ENCODE peak calls at places on chromosomes 12 and 14, in five cellular contexts. X is glutamatergic neuron, S is HCT116, F is B cell, Y is GM20000. A is an unnamed sample.

GRCh38 chr12:92145731-92146496 is at the start of gene BTG1:
- DNase-seq in X (peak), S (peak), F (peak), Y (peak), A (peak)

GRCh38 chr14:106222736-106223135 is 696.4 kb downstream of the TMEM121 start:
- DNase-seq in X (no peak), S (no peak), F (no peak), Y (no peak), A (no peak)

GRCh38 chr12:83865431-83865830 is 1047.2 kb downstream of the SLC6A15 start:
- DNase-seq in X (no peak), S (no peak), F (no peak), Y (no peak), A (no peak)

GRCh38 chr14:95185452-95186392 is 28.4 kb upstream of the DICER1 start:
- DNase-seq in X (no peak), S (no peak), F (no peak), Y (no peak), A (no peak)

GRCh38 chr12:52992699-52993557 is 13.3 kb upstream of the EIF4B start:
- DNase-seq in X (no peak), S (peak), F (no peak), Y (no peak), A (no peak)

GRCh38 chr12:32533971-32534590 is 134.7 kb downstream of the FGD4 start:
- DNase-seq in X (peak), S (peak), F (peak), Y (peak), A (no peak)

GRCh38 chr12:93784339-93785086 is 107.3 kb downstream of the CRADD start:
- DNase-seq in X (peak), S (peak), F (no peak), Y (no peak), A (peak)

GRCh38 chr12:51174501-51174900 is 1.6 kb upstream of the TFCP2 start:
- DNase-seq in X (no peak), S (no peak), F (no peak), Y (no peak), A (no peak)

GRCh38 chr14:54681819-54682261 is 114.9 kb downstream of the SAMD4A start:
- DNase-seq in X (no peak), S (no peak), F (no peak), Y (no peak), A (no peak)

GRCh38 chr14:52117433-52117832 is 48.6 kb upstream of the NID2 start:
- DNase-seq in X (no peak), S (no peak), F (no peak), Y (no peak), A (no peak)

GRCh38 chr14:75224561-75224960 is 48.1 kb upstream of the TMED10 start:
- DNase-seq in X (no peak), S (no peak), F (no peak), Y (no peak), A (no peak)

GRCh38 chr14:59997496-59997895 is 77.6 kb downstream of the LRRC9 start:
- DNase-seq in X (no peak), S (no peak), F (no peak), Y (no peak), A (no peak)

GRCh38 chr12:117472983-117473382 is 111.6 kb upstream of the NOS1 start:
- DNase-seq in X (peak), S (peak), F (no peak), Y (no peak), A (no peak)

GRCh38 chr14:70168401-70168800 is 20.4 kb downstream of the SLC8A3 start:
- DNase-seq in X (no peak), S (no peak), F (no peak), Y (no peak), A (no peak)

GRCh38 chr14:29442720-29443119 is 484.9 kb downstream of the PRKD1 start:
- DNase-seq in X (no peak), S (no peak), F (no peak), Y (no peak), A (no peak)

GRCh38 chr14:37848985-37849605 is 253.7 kb downstream of the TTC6 start:
- DNase-seq in X (no peak), S (no peak), F (no peak), Y (no peak), A (no peak)

GRCh38 chr14:54728700-54729527 is 162.0 kb downstream of the SAMD4A start:
- DNase-seq in X (no peak), S (no peak), F (no peak), Y (no peak), A (no peak)

GRCh38 chr12:50186667-50187066 is 19.5 kb upstream of the CERS5 start:
- DNase-seq in X (no peak), S (no peak), F (no peak), Y (no peak), A (no peak)

GRCh38 chr14:91138511-91139359 is 24.9 kb downstream of the DGLUCY start:
- DNase-seq in X (no peak), S (no peak), F (peak), Y (peak), A (peak)

GRCh38 chr12:2291182-2291832 is 238.5 kb downstream of the CACNA1C start:
- DNase-seq in X (no peak), S (peak), F (peak), Y (peak), A (peak)

GRCh38 chr14:61730756-61731373 is 31.4 kb upstream of the SNAPC1 start:
- DNase-seq in X (no peak), S (no peak), F (no peak), Y (no peak), A (no peak)

GRCh38 chr12:45762185-45763110 is 32.9 kb downstream of the ARID2 start:
- DNase-seq in X (no peak), S (peak), F (no peak), Y (peak), A (peak)

GRCh38 chr12:25769076-25769945 is 189.2 kb upstream of the RASSF8 start:
- DNase-seq in X (no peak), S (no peak), F (no peak), Y (no peak), A (no peak)

GRCh38 chr14:35632276-35633071 is 98.5 kb downstream of the INSM2 start:
- DNase-seq in X (no peak), S (no peak), F (no peak), Y (no peak), A (no peak)

GRCh38 chr12:66688836-66689439 is 10.1 kb upstream of the GRIP1 start:
- DNase-seq in X (peak), S (peak), F (no peak), Y (peak), A (peak)

GRCh38 chr14:69321601-69322330 is 61.8 kb downstream of the GALNT16 start:
- DNase-seq in X (no peak), S (no peak), F (no peak), Y (no peak), A (no peak)

GRCh38 chr12:27163048-27163715 is 80.8 kb upstream of the C12orf71 start:
- DNase-seq in X (no peak), S (no peak), F (no peak), Y (no peak), A (no peak)

GRCh38 chr12:16563519-16563918 is 42.4 kb downstream of the LMO3 start:
- DNase-seq in X (no peak), S (no peak), F (no peak), Y (no peak), A (no peak)

GRCh38 chr14:100362311-100362927 is 39.3 kb downstream of the SLC25A47 start:
- DNase-seq in X (no peak), S (no peak), F (no peak), Y (no peak), A (no peak)

GRCh38 chr12:59839514-59839913 is 243.7 kb downstream of the SLC16A7 start:
- DNase-seq in X (no peak), S (no peak), F (no peak), Y (no peak), A (no peak)

GRCh38 chr12:65699251-65699650 is 125.0 kb upstream of the HMGA2 start:
- DNase-seq in X (no peak), S (no peak), F (no peak), Y (no peak), A (no peak)

GRCh38 chr12:21354641-21355040 is 18.1 kb upstream of the IAPP start:
- DNase-seq in X (no peak), S (no peak), F (no peak), Y (no peak), A (no peak)

GRCh38 chr12:45878630-45879255 is 111.6 kb downstream of the SCAF11 start:
- DNase-seq in X (no peak), S (no peak), F (no peak), Y (no peak), A (peak)

GRCh38 chr12:62265511-62265910 is 5.3 kb downstream of the USP15 start:
- DNase-seq in X (no peak), S (no peak), F (no peak), Y (no peak), A (no peak)

GRCh38 chr14:54423991-54424390 is 17.2 kb downstream of the CNIH1 start:
- DNase-seq in X (no peak), S (no peak), F (no peak), Y (no peak), A (no peak)

GRCh38 chr12:646303-647038 is 16.8 kb downstream of the NINJ2 start:
- DNase-seq in X (no peak), S (no peak), F (no peak), Y (no peak), A (no peak)

GRCh38 chr12:25670076-25671055 is 117.3 kb upstream of the LMNTD1 start:
- DNase-seq in X (no peak), S (no peak), F (no peak), Y (no peak), A (no peak)

GRCh38 chr12:123998344-123998941 is 25.4 kb downstream of the ZNF664 start:
- DNase-seq in X (no peak), S (no peak), F (no peak), Y (no peak), A (no peak)

GRCh38 chr12:5808956-5809355 is 136.1 kb downstream of the ANO2 start:
- DNase-seq in X (no peak), S (peak), F (no peak), Y (no peak), A (no peak)

GRCh38 chr14:64554551-64554950 is 4.8 kb downstream of the PPP1R36 start:
- DNase-seq in X (no peak), S (no peak), F (no peak), Y (no peak), A (no peak)

GRCh38 chr14:23899788-23900187 is 53.8 kb upstream of the DHRS4 start:
- DNase-seq in X (no peak), S (no peak), F (no peak), Y (no peak), A (no peak)
- TF ChIP-seq CTCF in X (no peak), S (no peak), F (no peak), Y (no peak), A (no peak)

DNA sequence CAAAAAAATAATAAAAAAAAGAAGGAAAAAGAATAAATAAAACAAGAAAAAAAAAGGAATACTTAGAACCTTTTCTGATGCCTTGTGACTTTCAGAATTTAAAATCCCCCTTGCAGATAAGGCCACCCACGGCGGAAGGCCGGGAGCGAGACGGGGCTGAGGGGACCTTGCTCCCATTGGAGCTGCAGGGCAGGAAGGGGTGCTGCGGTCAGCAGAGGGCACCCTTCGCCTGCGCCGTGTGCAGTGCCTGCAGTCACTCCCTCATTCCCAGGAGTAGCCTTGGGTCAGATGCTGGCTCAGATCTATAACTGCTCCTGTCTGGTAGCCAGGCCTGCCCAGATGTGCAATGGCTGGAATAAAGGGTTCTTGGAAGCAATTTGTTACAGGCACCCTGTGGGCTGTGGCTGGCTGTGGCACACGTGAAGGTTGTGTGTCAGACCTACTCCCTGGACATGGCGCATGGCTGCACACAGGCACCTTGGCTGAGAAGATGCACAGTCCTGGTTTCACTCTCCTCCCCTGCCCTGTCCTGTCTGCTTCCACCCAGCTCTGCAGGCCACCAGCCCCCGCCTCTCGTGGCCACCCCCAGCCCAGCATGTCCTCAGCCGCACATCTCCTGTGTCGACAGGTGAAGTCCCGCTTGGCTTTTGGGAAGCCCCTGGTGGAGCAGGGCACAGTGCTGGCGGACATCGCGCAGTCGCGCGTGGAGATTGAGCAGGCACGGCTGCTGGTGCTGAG is 13.4 kb upstream of the ALDH2 start:
- DNase-seq in X (peak), S (peak), F (peak), Y (peak), A (no peak)
- TF ChIP-seq CTCF in X (peak), S (peak), F (peak), Y (peak), A (peak)

GRCh38 chr12:105226219-105226618 is 9.8 kb downstream of the APPL2 start:
- DNase-seq in X (no peak), S (no peak), F (no peak), Y (peak), A (peak)
- TF ChIP-seq CTCF in X (no peak), S (no peak), F (no peak), Y (no peak), A (no peak)

GRCh38 chr12:64351265-64351664 is 39.3 kb downstream of the C12orf56 start:
- DNase-seq in X (no peak), S (no peak), F (no peak), Y (no peak), A (no peak)
- TF ChIP-seq CTCF in X (no peak), S (no peak), F (no peak), Y (no peak), A (no peak)

DNA sequence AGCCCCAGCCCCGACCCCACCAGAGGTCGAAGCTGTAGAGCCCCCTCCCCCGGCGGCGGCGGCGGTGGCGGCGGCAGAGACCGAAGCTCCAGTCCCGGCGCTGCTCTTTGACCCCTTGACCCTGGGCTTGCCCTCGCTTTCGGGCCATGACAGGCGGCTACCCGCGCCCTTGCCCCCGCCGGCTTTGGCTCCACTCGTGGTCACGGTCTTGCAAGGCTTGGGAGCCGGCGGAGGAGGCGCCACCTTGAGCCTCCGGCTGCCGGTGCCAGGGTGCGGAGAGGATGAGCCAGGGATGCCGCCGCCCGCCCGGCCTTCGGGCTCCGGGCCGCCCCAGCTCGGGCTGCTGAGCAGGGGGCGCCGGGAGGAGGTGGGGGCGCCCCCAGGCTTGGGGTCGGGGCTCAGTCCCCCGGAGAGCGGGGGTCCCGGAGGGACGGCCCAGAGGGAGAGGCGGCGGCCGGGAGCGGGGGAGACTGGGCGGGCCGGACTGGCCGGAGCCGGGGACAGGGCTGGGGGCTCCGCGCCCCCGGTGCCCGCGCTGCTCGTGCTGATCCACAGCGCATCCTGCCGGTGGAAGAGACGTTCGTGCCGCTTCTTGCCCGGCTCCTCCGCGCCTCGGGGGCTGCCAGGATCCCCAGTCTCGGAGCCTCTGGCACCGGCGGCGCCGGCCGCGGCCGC is 938 bp downstream of the AGAP2 start:
- DNase-seq in X (peak), S (no peak), F (peak), Y (peak), A (no peak)
- TF ChIP-seq CTCF in X (no peak), S (no peak), F (no peak), Y (no peak), A (no peak)

DNA sequence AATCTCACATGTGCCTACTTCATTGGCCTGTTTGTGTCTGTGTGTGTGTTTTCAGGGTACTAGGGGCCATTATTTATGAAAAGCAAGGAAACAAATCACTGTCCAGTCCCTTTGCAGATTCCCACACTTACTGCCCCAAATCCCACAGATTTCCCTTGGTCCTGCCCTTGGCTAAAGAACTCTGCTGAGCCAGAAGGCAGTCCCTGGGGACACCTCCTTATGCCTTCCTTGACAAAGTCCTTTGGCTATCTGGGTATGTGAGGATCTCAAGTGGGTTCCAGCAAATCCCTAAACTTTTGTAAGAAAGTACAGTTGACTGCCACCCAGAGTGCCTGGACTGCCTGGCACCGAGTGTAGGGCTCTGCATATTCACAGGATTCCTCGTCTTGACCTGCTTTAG is 388.0 kb downstream of the BCAT1 start:
- DNase-seq in X (peak), S (no peak), F (no peak), Y (no peak), A (no peak)
- TF ChIP-seq CTCF in X (no peak), S (no peak), F (no peak), Y (no peak), A (no peak)

GRCh38 chr14:87896393-87897380 is 96.3 kb downstream of the GALC start:
- DNase-seq in X (no peak), S (peak), F (peak), Y (peak), A (peak)
- TF ChIP-seq CTCF in X (peak), S (peak), F (peak), Y (peak), A (peak)

GRCh38 chr14:88929656-88930436 is 105.4 kb downstream of the TTC8 start:
- DNase-seq in X (no peak), S (no peak), F (no peak), Y (no peak), A (peak)
- TF ChIP-seq CTCF in X (no peak), S (peak), F (no peak), Y (no peak), A (no peak)